ENCODE peak calls at places on chromosomes 16 and 17, in seven cellular contexts. T, P, X, L, U, J and C are unnamed samples.
A peak's percentile ranks its signal among the peaks of the same experiment; 100 is the strongest.

GRCh38 chr17:38456031-38456815 is 28.0 kb downstream of the ARHGAP23 start:
- DNase-seq in T (no peak), P (no peak), X (no peak), L (no peak), U (no peak), J (no peak), C (no peak)

GRCh38 chr16:88957887-88958577 is 19.0 kb downstream of the CBFA2T3 start:
- DNase-seq in T (no peak), P (no peak), X (no peak), L (no peak), U (no peak), J (no peak), C (no peak)

GRCh38 chr16:27321013-27321960 is 7.5 kb downstream of the IL4R start:
- DNase-seq in T (no peak), P (no peak), X (no peak), L (no peak), U (no peak), J (no peak), C (no peak)

GRCh38 chr16:83971165-83972130 is 3.4 kb downstream of the NECAB2 start:
- DNase-seq in T (no peak), P (no peak), X (no peak), L (no peak), U (no peak), J (no peak), C (no peak)

GRCh38 chr17:76997981-76998531 is 129.9 kb downstream of the MGAT5B start:
- DNase-seq in T (no peak), P (peak; percentile 43), X (no peak), L (no peak), U (no peak), J (no peak), C (no peak)

GRCh38 chr17:47253541-47254402 is at the start of gene ITGB3:
- DNase-seq in T (no peak), P (peak; percentile 89), X (peak; percentile 65), L (peak; percentile 11), U (peak; percentile 33), J (peak; percentile 89), C (no peak)

GRCh38 chr16:9039208-9039607 is 52.2 kb upstream of the HAPSTR1 start:
- DNase-seq in T (no peak), P (no peak), X (no peak), L (no peak), U (no peak), J (no peak), C (no peak)

GRCh38 chr17:80487511-80487910 is 11.1 kb upstream of the NPTX1 start:
- DNase-seq in T (no peak), P (no peak), X (no peak), L (no peak), U (no peak), J (no peak), C (no peak)

GRCh38 chr17:29617481-29618271 is 5.0 kb downstream of the CORO6 start:
- DNase-seq in T (no peak), P (peak; percentile 86), X (no peak), L (peak; percentile 55), U (no peak), J (peak; percentile 87), C (no peak)

GRCh38 chr16:87830673-87831420 is 38.5 kb downstream of the SLC7A5 start:
- DNase-seq in T (no peak), P (no peak), X (no peak), L (no peak), U (no peak), J (no peak), C (no peak)

GRCh38 chr16:23909792-23910418 is 74.1 kb downstream of the PRKCB start:
- DNase-seq in T (no peak), P (no peak), X (no peak), L (no peak), U (no peak), J (no peak), C (no peak)

GRCh38 chr17:28074010-28074409 is 31.5 kb downstream of the NLK start:
- DNase-seq in T (no peak), P (no peak), X (no peak), L (no peak), U (no peak), J (no peak), C (no peak)

GRCh38 chr17:49703557-49704277 is 4.0 kb downstream of the SLC35B1 start:
- DNase-seq in T (no peak), P (peak; percentile 9), X (no peak), L (peak; percentile 40), U (no peak), J (no peak), C (peak; percentile 27)

GRCh38 chr17:64622931-64623654 is 39.0 kb downstream of the SMURF2 start:
- DNase-seq in T (no peak), P (peak; percentile 70), X (no peak), L (no peak), U (peak; percentile 93), J (no peak), C (no peak)

GRCh38 chr17:48046296-48046695 is 1.9 kb upstream of the NFE2L1 start:
- DNase-seq in T (no peak), P (no peak), X (no peak), L (no peak), U (no peak), J (peak; percentile 63), C (no peak)

GRCh38 chr17:47720754-47721533 is 12.1 kb upstream of the TBX21 start:
- DNase-seq in T (no peak), P (peak; percentile 67), X (no peak), L (no peak), U (no peak), J (no peak), C (no peak)

GRCh38 chr17:50501054-50501453 is 7.2 kb upstream of the MYCBPAP start:
- DNase-seq in T (no peak), P (no peak), X (no peak), L (no peak), U (no peak), J (no peak), C (no peak)

GRCh38 chr16:64280317-64280716 is 841.5 kb downstream of the CDH11 start:
- DNase-seq in T (no peak), P (peak; percentile 1), X (no peak), L (no peak), U (no peak), J (no peak), C (no peak)

GRCh38 chr16:31471875-31472558 is at the start of gene TGFB1I1:
- DNase-seq in T (no peak), P (peak; percentile 67), X (no peak), L (no peak), U (no peak), J (peak; percentile 92), C (no peak)

GRCh38 chr17:846901-847777 is 65.0 kb downstream of the MRM3 start:
- DNase-seq in T (no peak), P (no peak), X (no peak), L (no peak), U (no peak), J (no peak), C (no peak)

GRCh38 chr16:27922433-27922832 is 141.1 kb downstream of the GSG1L start:
- DNase-seq in T (no peak), P (no peak), X (no peak), L (no peak), U (no peak), J (no peak), C (no peak)

GRCh38 chr17:81400939-81401726 is 5.9 kb downstream of the BAHCC1 start:
- DNase-seq in T (no peak), P (no peak), X (no peak), L (no peak), U (no peak), J (peak; percentile 84), C (no peak)

GRCh38 chr17:44279586-44280344 is 11.8 kb upstream of the SLC4A1 start:
- DNase-seq in T (peak; percentile 19), P (peak; percentile 90), X (no peak), L (no peak), U (peak; percentile 68), J (peak; percentile 81), C (no peak)

GRCh38 chr17:2967515-2967914 is 95.9 kb downstream of the OR1D5 start:
- DNase-seq in T (no peak), P (no peak), X (no peak), L (no peak), U (no peak), J (no peak), C (no peak)

GRCh38 chr16:62540496-62540895 is 504.3 kb upstream of the CDH8 start:
- DNase-seq in T (no peak), P (no peak), X (no peak), L (no peak), U (no peak), J (no peak), C (no peak)

GRCh38 chr16:75501359-75501758 is 6.1 kb upstream of the CHST6 start:
- DNase-seq in T (no peak), P (no peak), X (no peak), L (no peak), U (no peak), J (no peak), C (no peak)

GRCh38 chr16:19842758-19843157 is 41.9 kb downstream of the GPRC5B start:
- DNase-seq in T (no peak), P (no peak), X (no peak), L (no peak), U (no peak), J (no peak), C (no peak)

GRCh38 chr17:45346255-45347015 is 29.6 kb upstream of the MAP3K14 start:
- DNase-seq in T (no peak), P (no peak), X (no peak), L (peak; percentile 37), U (no peak), J (no peak), C (no peak)

GRCh38 chr17:77867976-77868713 is 90.4 kb upstream of the TNRC6C start:
- DNase-seq in T (no peak), P (no peak), X (no peak), L (no peak), U (no peak), J (peak; percentile 59), C (no peak)